ENCODE peak calls at places on chromosome 10, in eight cellular contexts. M, I, H, B, F, L, W and N are unnamed samples.

GRCh38 chr10:91493313-91493712 is 83.2 kb downstream of the HECTD2 start:
- DNase-seq in H (peak), F (no peak), M (peak), I (no peak), B (peak), L (no peak), W (no peak), N (peak)

GRCh38 chr10:4765428-4765827 is 60.6 kb upstream of the AKR1E2 start:
- DNase-seq in I (no peak), M (peak), B (no peak), F (no peak), L (no peak), W (no peak), H (no peak), N (no peak)

GRCh38 chr10:13162013-13162364 is 631 bp downstream of the MCM10 start:
- DNase-seq in H (no peak), B (no peak), L (no peak), M (peak), F (no peak), I (no peak), W (no peak), N (no peak)

GRCh38 chr10:78458983-78459638 is 425.4 kb downstream of the RPS24 start:
- DNase-seq in M (peak), W (no peak), H (peak), B (no peak), I (no peak), F (no peak), L (no peak), N (no peak)

GRCh38 chr10:91313-91712 is 42.2 kb upstream of the TUBB8 start:
- DNase-seq in H (no peak), M (no peak), I (no peak), B (no peak), F (no peak), W (no peak), L (no peak), N (no peak)

GRCh38 chr10:28130267-28130666 is 131.4 kb upstream of the ODAD2 start:
- DNase-seq in H (peak), F (no peak), B (no peak), M (peak), L (no peak), I (no peak), W (no peak), N (peak)

GRCh38 chr10:95290801-95291633 is at the start of gene PDLIM1:
- DNase-seq in B (no peak), W (no peak), M (peak), L (peak), I (peak), F (no peak), H (no peak), N (no peak)

GRCh38 chr10:132102071-132102716 is 36.4 kb downstream of the JAKMIP3 start:
- DNase-seq in F (no peak), W (no peak), L (no peak), I (no peak), B (no peak), H (no peak), M (no peak), N (no peak)

GRCh38 chr10:47207894-47208469 is 92.0 kb upstream of the GDF10 start:
- DNase-seq in B (no peak), W (no peak), M (no peak), H (no peak), I (no peak), F (no peak), L (no peak), N (no peak)

GRCh38 chr10:67793313-67793712 is 44.7 kb downstream of the DNAJC12 start:
- DNase-seq in B (no peak), F (no peak), W (no peak), H (peak), I (no peak), M (no peak), L (no peak), N (no peak)

GRCh38 chr10:34526758-34527730 is 288.1 kb downstream of the PARD3 start:
- DNase-seq in M (peak), F (no peak), B (no peak), H (peak), L (no peak), W (peak), I (no peak), N (peak)

GRCh38 chr10:27742926-27743735 is 2.5 kb downstream of the MKX start:
- DNase-seq in H (no peak), L (no peak), M (peak), B (no peak), I (no peak), W (no peak), F (no peak), N (no peak)

GRCh38 chr10:34181545-34182300 is 633.4 kb downstream of the PARD3 start:
- DNase-seq in B (no peak), W (no peak), H (peak), L (no peak), M (peak), I (no peak), F (no peak), N (no peak)

GRCh38 chr10:49176310-49177268 is 11.6 kb downstream of the TMEM273 start:
- DNase-seq in L (no peak), F (no peak), B (no peak), H (no peak), M (no peak), W (no peak), I (no peak), N (no peak)

GRCh38 chr10:119199231-119199992 is 8.0 kb upstream of the GRK5 start:
- DNase-seq in I (peak), W (peak), M (peak), H (peak), L (no peak), F (peak), B (peak), N (peak)

GRCh38 chr10:108911814-108912541 is 1011.3 kb downstream of the XPNPEP1 start:
- DNase-seq in I (no peak), W (no peak), M (peak), F (no peak), H (peak), B (peak), L (no peak), N (peak)

GRCh38 chr10:86231796-86232560 is 134.6 kb downstream of the GRID1 start:
- DNase-seq in I (no peak), F (no peak), B (no peak), H (no peak), W (no peak), M (no peak), L (no peak), N (no peak)

GRCh38 chr10:50554995-50555568 is 68.7 kb downstream of the SGMS1 start:
- DNase-seq in M (peak), H (no peak), B (no peak), I (no peak), L (no peak), F (no peak), W (no peak), N (no peak)

GRCh38 chr10:124338276-124338915 is 80.3 kb downstream of the OAT start:
- DNase-seq in F (no peak), M (no peak), H (no peak), B (peak), I (no peak), W (no peak), L (no peak), N (no peak)

GRCh38 chr10:129939416-129940275 is 24.4 kb downstream of the EBF3 start:
- DNase-seq in W (no peak), F (no peak), M (no peak), I (no peak), B (no peak), H (no peak), L (no peak), N (no peak)

GRCh38 chr10:24974978-24975377 is 22.6 kb upstream of the PRTFDC1 start:
- DNase-seq in B (no peak), H (no peak), M (peak), I (no peak), L (no peak), F (no peak), W (no peak), N (no peak)

GRCh38 chr10:21694646-21695045 is 160.6 kb downstream of the MLLT10 start:
- DNase-seq in W (no peak), I (no peak), F (no peak), H (no peak), B (no peak), L (no peak), M (no peak), N (no peak)